ENCODE peak calls at places on chromosomes 6 and 20, in six cellular contexts. R is NCI-H2081; G is right lobe of liver; Z is MV-4-11; F is activated naive CD4-positive, alpha-beta T cell; E is activated CD4-positive, alpha-beta T cell treated with anti-CD3 and anti-CD28 coated beads for 48 hours. J is an unnamed sample.

GRCh38 chr6:37176268-37177082 is 6.5 kb downstream of the PIM1 start:
- DNase-seq in R (no peak), G (no peak), Z (peak), F (no peak), E (no peak), J (no peak)

GRCh38 chr20:12564982-12565381 is 443.8 kb upstream of the SPTLC3 start:
- DNase-seq in R (no peak), G (no peak), Z (no peak), F (no peak), E (no peak), J (no peak)

GRCh38 chr6:131816869-131817268 is 9.0 kb downstream of the ENPP1 start:
- DNase-seq in R (no peak), G (no peak), Z (no peak), F (no peak), E (no peak), J (no peak)

GRCh38 chr6:42342011-42342553 is 109.6 kb downstream of the TRERF1 start:
- DNase-seq in R (no peak), G (no peak), Z (no peak), F (no peak), E (no peak), J (no peak)

GRCh38 chr6:31680841-31681671 is at the start of gene LY6G5C:
- DNase-seq in R (peak), G (peak), Z (peak), F (peak), E (peak), J (peak)

GRCh38 chr6:129686941-129687627 is 22.9 kb downstream of the ARHGAP18 start:
- DNase-seq in R (no peak), G (no peak), Z (peak), F (no peak), E (peak), J (no peak)

GRCh38 chr20:7608246-7608645 is 332.0 kb downstream of the HAO1 start:
- DNase-seq in R (no peak), G (no peak), Z (no peak), F (no peak), E (no peak), J (no peak)

GRCh38 chr20:949717-950116 is 33.6 kb upstream of the ANGPT4 start:
- DNase-seq in R (no peak), G (peak), Z (no peak), F (no peak), E (no peak), J (no peak)

GRCh38 chr6:6820688-6821238 is 232.2 kb downstream of the LY86 start:
- DNase-seq in R (peak), G (no peak), Z (no peak), F (no peak), E (no peak), J (peak)

GRCh38 chr6:56759521-56759920 is 116.8 kb upstream of the DST start:
- DNase-seq in R (no peak), G (no peak), Z (no peak), F (no peak), E (no peak), J (no peak)

GRCh38 chr20:58559368-58559729 is 44.1 kb upstream of the APCDD1L start:
- DNase-seq in R (no peak), G (no peak), Z (no peak), F (no peak), E (no peak), J (no peak)

GRCh38 chr6:149392535-149392934 is 7.5 kb upstream of the SUMO4 start:
- DNase-seq in R (no peak), G (no peak), Z (no peak), F (no peak), E (no peak), J (no peak)

GRCh38 chr20:64149809-64150560 is 14.3 kb upstream of the MYT1 start:
- DNase-seq in R (no peak), G (peak), Z (no peak), F (no peak), E (no peak), J (no peak)

GRCh38 chr6:43020847-43021246 is 576 bp upstream of the RRP36 start:
- DNase-seq in R (no peak), G (no peak), Z (no peak), F (no peak), E (no peak), J (no peak)

GRCh38 chr6:68651018-68651985 is 16.2 kb downstream of the ADGRB3 start:
- DNase-seq in R (no peak), G (no peak), Z (no peak), F (no peak), E (no peak), J (no peak)

GRCh38 chr6:122751291-122751690 is 28.2 kb upstream of the FABP7 start:
- DNase-seq in R (no peak), G (no peak), Z (peak), F (no peak), E (no peak), J (no peak)

GRCh38 chr20:16111853-16112412 is 461.3 kb downstream of the KIF16B start:
- DNase-seq in R (no peak), G (no peak), Z (no peak), F (no peak), E (no peak), J (no peak)

GRCh38 chr20:219290-220115 is 7.6 kb upstream of the DEFB129 start:
- DNase-seq in R (peak), G (no peak), Z (no peak), F (no peak), E (peak), J (peak)

GRCh38 chr6:112429226-112429625 is 82.1 kb downstream of the RFPL4B start:
- DNase-seq in R (no peak), G (no peak), Z (no peak), F (no peak), E (no peak), J (no peak)

GRCh38 chr6:2085657-2086056 is 159.7 kb downstream of the GMDS start:
- DNase-seq in R (no peak), G (no peak), Z (no peak), F (no peak), E (no peak), J (no peak)

GRCh38 chr6:115768469-115768868 is 292.2 kb downstream of the FRK start:
- DNase-seq in R (no peak), G (no peak), Z (no peak), F (no peak), E (no peak), J (no peak)

GRCh38 chr6:1749041-1749440 is 139.3 kb downstream of the FOXC1 start:
- DNase-seq in R (no peak), G (no peak), Z (no peak), F (no peak), E (no peak), J (no peak)